ENCODE peak calls at places on chromosome 12, in five cellular contexts. S is RWPE1; M is HTR-8/SVneo; F is activated naive CD4-positive, alpha-beta T cell treated with anti-CD3 and anti-CD28 coated beads for 36 hours; N is hepatocyte. C is an unnamed sample.

GRCh38 chr12:6606331-6607131 is 648 bp downstream of the CHD4 start:
- DNase-seq in S (no peak), M (peak; percentile 75), F (no peak), N (peak; percentile 78), C (peak; percentile 24)

GRCh38 chr12:2806700-2807099 is 5.8 kb upstream of the ITFG2 start:
- DNase-seq in S (no peak), M (no peak), N (no peak), F (no peak), C (no peak)

GRCh38 chr12:80189241-80189640 is 89.9 kb downstream of the OTOGL start:
- DNase-seq in N (no peak), M (no peak), F (no peak), S (no peak), C (no peak)

GRCh38 chr12:57332646-57333312 is 81.8 kb upstream of the STAC3 start:
- DNase-seq in N (no peak), S (no peak), M (no peak), F (no peak), C (peak; percentile 44)

GRCh38 chr12:116059901-116060300 is 217.6 kb downstream of the MED13L start:
- DNase-seq in M (no peak), N (no peak), S (no peak), F (no peak), C (no peak)

GRCh38 chr12:105336411-105336810 is 5.9 kb downstream of the C12orf75 start:
- DNase-seq in S (no peak), N (no peak), M (no peak), F (no peak), C (no peak)

GRCh38 chr12:121536058-121536928 is 44.5 kb downstream of the KDM2B start:
- DNase-seq in F (peak; percentile 66), M (peak; percentile 44), N (peak; percentile 85), S (no peak), C (no peak)

GRCh38 chr12:68222336-68222735 is 3.3 kb downstream of the IL26 start:
- DNase-seq in N (no peak), M (no peak), S (peak; percentile 5), F (no peak), C (no peak)

GRCh38 chr12:15928345-15928744 is 17.2 kb downstream of the DERA start:
- DNase-seq in N (no peak), M (peak; percentile 27), S (peak; percentile 60), F (no peak), C (peak; percentile 77)

GRCh38 chr12:104108755-104109445 is 29.1 kb downstream of the NFYB start:
- DNase-seq in S (peak; percentile 66), N (peak; percentile 88), M (peak; percentile 64), F (peak; percentile 96), C (peak; percentile 65)

GRCh38 chr12:131833896-131834641 is 5.9 kb downstream of the MMP17 start:
- DNase-seq in F (no peak), M (no peak), N (peak; percentile 10), S (no peak), C (no peak)

GRCh38 chr12:110741795-110742717 is 635 bp downstream of the PPP1CC start:
- DNase-seq in F (peak; percentile 41), M (no peak), S (peak; percentile 32), N (peak; percentile 64), C (peak; percentile 32)

GRCh38 chr12:132535046-132535445 is 45.1 kb downstream of the FBRSL1 start:
- DNase-seq in M (no peak), N (no peak), F (no peak), S (no peak), C (no peak)